ENCODE peak calls at places on chromosome 6, in four cellular contexts. Y is HEK293T; F is NCI-H2029; M is activated naive CD4-positive, alpha-beta T cell. U is an unnamed sample.

GRCh38 chr6:10882654-10883053 is 813 bp upstream of the GCM2 start:
- DNase-seq in Y (no peak), F (no peak), M (no peak), U (no peak)

GRCh38 chr6:30312266-30312665 is 14.5 kb upstream of the TRIM39 start:
- DNase-seq in Y (no peak), F (no peak), M (no peak), U (no peak)

GRCh38 chr6:132405143-132405915 is 4.1 kb upstream of the MOXD1 start:
- DNase-seq in Y (no peak), F (no peak), M (no peak), U (no peak)

GRCh38 chr6:27752038-27752885 is 159.9 kb downstream of the OR2B2 start:
- DNase-seq in Y (peak; percentile 56), F (peak; percentile 83), M (peak; percentile 3), U (peak; percentile 74)

GRCh38 chr6:27812078-27812804 is 100.0 kb downstream of the OR2B2 start:
- DNase-seq in Y (no peak), F (no peak), M (no peak), U (no peak)

GRCh38 chr6:41271901-41272395 is 14.5 kb downstream of the TREM1 start:
- DNase-seq in Y (no peak), F (no peak), M (no peak), U (no peak)

GRCh38 chr6:112244428-112244827 is 9.9 kb downstream of the LAMA4 start:
- DNase-seq in Y (no peak), F (no peak), M (no peak), U (no peak)

GRCh38 chr6:30787954-30788353 is 43.6 kb upstream of the IER3 start:
- DNase-seq in Y (no peak), F (no peak), M (no peak), U (no peak)

GRCh38 chr6:31351734-31352496 is 5.1 kb downstream of the HLA-B start:
- DNase-seq in Y (no peak), F (no peak), M (no peak), U (no peak)

GRCh38 chr6:150841697-150842096 is 23.8 kb upstream of the MTHFD1L start:
- DNase-seq in Y (no peak), F (no peak), M (no peak), U (no peak)

U was measured in NCI-H774.